ENCODE peak calls at places on chromosomes 5 and 9, in ten cellular contexts. M is GM04504; T is fibroblast of mammary gland; H is activated naive CD4-positive, alpha-beta T cell treated with anti-CD3 and anti-CD28 coated beads for 36 hours; G is stimulated activated CD4-positive, alpha-beta T cell treated with anti-CD3 and anti-CD28 coated beads, Interleukin-2, amount 100 ng/mL, for 24 hours; X is tibial artery; P is NCI-H2171 treated with DMSO at 0.1 percent for 48 hours; A is anterior cingulate cortex; I is G401; Y is Kasumi-1. E is an unnamed sample.

GRCh38 chr9:108270041-108270440 is 585.7 kb downstream of the ACTL7B start:
- DNase-seq in H (no peak), P (no peak), T (no peak), Y (no peak), I (no peak), A (no peak), X (no peak), M (no peak), G (no peak), E (no peak)

GRCh38 chr5:132456553-132457361 is 33.8 kb downstream of the IRF1 start:
- DNase-seq in Y (peak; percentile 92), H (peak; percentile 66), M (no peak), G (peak; percentile 44), X (peak; percentile 68), T (peak; percentile 35), I (no peak), A (no peak), P (no peak), E (peak; percentile 64)

GRCh38 chr5:34012791-34013190 is 4.9 kb upstream of the AMACR start:
- DNase-seq in T (peak; percentile 67), I (no peak), M (peak; percentile 34), P (no peak), Y (no peak), G (no peak), A (no peak), X (no peak), H (no peak), E (no peak)

GRCh38 chr9:121299467-121300282 is 31.7 kb downstream of the GSN start:
- DNase-seq in Y (peak; percentile 42), P (peak; percentile 62), I (no peak), X (peak; percentile 90), T (no peak), H (no peak), M (no peak), A (no peak), G (peak; percentile 40), E (no peak)

GRCh38 chr5:45696206-45696836 is at the start of gene HCN1:
- DNase-seq in P (peak; percentile 98), Y (no peak), A (peak; percentile 58), H (peak; percentile 60), X (peak; percentile 76), G (peak; percentile 67), T (peak; percentile 61), I (peak; percentile 92), M (peak; percentile 34), E (no peak)

GRCh38 chr5:134524219-134524825 is 1.1 kb upstream of the JADE2 start:
- DNase-seq in T (peak; percentile 72), I (peak; percentile 84), A (peak; percentile 49), Y (peak; percentile 89), X (peak; percentile 94), M (no peak), H (peak; percentile 81), P (peak; percentile 66), G (peak; percentile 77), E (peak; percentile 28)

GRCh38 chr5:1366514-1366913 is 21.6 kb upstream of the CLPTM1L start:
- DNase-seq in P (no peak), Y (no peak), T (no peak), G (no peak), H (no peak), I (no peak), A (no peak), M (no peak), X (no peak), E (no peak)

GRCh38 chr5:72108200-72109050 is 1.1 kb downstream of the MAP1B start:
- DNase-seq in G (peak; percentile 43), M (peak; percentile 36), X (peak; percentile 96), H (peak; percentile 13), Y (peak; percentile 75), I (peak; percentile 66), P (peak; percentile 49), A (peak; percentile 26), T (peak; percentile 61), E (no peak)